ENCODE peak calls at places on chromosomes 6 and 20, in six cellular contexts. D is GM12865, R is HL-60, K is cardiac fibroblast, Y is neural progenitor cell, N is AG09309. J is an unnamed sample.
A peak's percentile ranks its signal among the peaks of the same experiment; 100 is the strongest.

GRCh38 chr6:137882225-137882961 is 15.3 kb downstream of the TNFAIP3 start:
- DNase-seq in D (no peak), R (no peak), K (no peak), Y (no peak), N (no peak), J (peak; percentile 45)

GRCh38 chr6:69105288-69105687 is 470.2 kb downstream of the ADGRB3 start:
- DNase-seq in D (no peak), R (no peak), K (no peak), Y (no peak), N (no peak), J (no peak)

GRCh38 chr20:22492497-22492896 is 91.9 kb downstream of the FOXA2 start:
- DNase-seq in D (no peak), R (no peak), K (no peak), Y (no peak), N (no peak), J (no peak)

GRCh38 chr20:53901064-53901463 is 169.3 kb downstream of the BCAS1 start:
- DNase-seq in D (no peak), R (no peak), K (peak; percentile 55), Y (no peak), N (no peak), J (peak; percentile 67)

GRCh38 chr6:109791301-109791700 is 100.2 kb downstream of the FIG4 start:
- DNase-seq in D (no peak), R (no peak), K (no peak), Y (peak; percentile 20), N (no peak), J (no peak)

GRCh38 chr20:63354636-63355385 is 6.3 kb downstream of the CHRNA4 start:
- DNase-seq in D (no peak), R (no peak), K (no peak), Y (no peak), N (no peak), J (no peak)

GRCh38 chr6:111724505-111724904 is 118.8 kb upstream of the TRAF3IP2 start:
- DNase-seq in D (peak; percentile 88), R (peak; percentile 15), K (no peak), Y (no peak), N (no peak), J (no peak)

GRCh38 chr6:66538548-66539135 is 831.6 kb upstream of the EYS start:
- DNase-seq in D (no peak), R (no peak), K (no peak), Y (no peak), N (no peak), J (no peak)

GRCh38 chr6:70813885-70814284 is 143.0 kb downstream of the B3GAT2 start:
- DNase-seq in D (no peak), R (no peak), K (no peak), Y (no peak), N (no peak), J (no peak)

GRCh38 chr6:26556263-26557070 is 18.3 kb downstream of the HMGN4 start:
- DNase-seq in D (peak; percentile 89), R (no peak), K (peak; percentile 89), Y (peak; percentile 75), N (peak; percentile 82), J (peak; percentile 92)

DNA sequence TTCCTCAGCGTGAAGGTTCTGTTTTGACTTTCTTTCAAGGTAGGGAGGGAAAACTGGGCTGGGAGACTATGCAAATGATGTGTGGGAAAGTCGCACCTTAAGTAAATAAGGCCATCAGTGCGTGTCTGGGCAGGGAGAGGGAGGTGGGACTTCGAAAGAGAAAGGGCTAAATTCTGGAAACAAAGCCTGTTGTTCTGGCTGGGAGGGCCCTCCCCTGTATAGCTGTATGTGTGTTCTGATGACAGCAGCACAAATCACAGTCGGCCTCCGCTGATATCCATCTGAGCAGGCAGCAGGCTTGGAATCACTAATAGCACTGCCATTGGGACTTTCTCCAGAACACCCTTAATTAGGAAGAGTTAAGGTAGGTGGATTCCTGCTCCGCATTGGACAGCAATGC is 19.2 kb downstream of the JAG1 start:
- DNase-seq in D (peak; percentile 78), R (no peak), K (no peak), Y (peak; percentile 61), N (no peak), J (no peak)
- H3K4me3 ChIP-seq in D (no peak overlapping the region), R (no peak overlapping the region), K (no peak overlapping the region), Y (peak overlapping the region; percentile 4), N (no peak overlapping the region), J (no peak overlapping the region)

GRCh38 chr6:88895911-88896310 is 67.5 kb downstream of the RNGTT start:
- DNase-seq in D (no peak), R (no peak), K (no peak), Y (peak; percentile 57), N (no peak), J (no peak)

DNA sequence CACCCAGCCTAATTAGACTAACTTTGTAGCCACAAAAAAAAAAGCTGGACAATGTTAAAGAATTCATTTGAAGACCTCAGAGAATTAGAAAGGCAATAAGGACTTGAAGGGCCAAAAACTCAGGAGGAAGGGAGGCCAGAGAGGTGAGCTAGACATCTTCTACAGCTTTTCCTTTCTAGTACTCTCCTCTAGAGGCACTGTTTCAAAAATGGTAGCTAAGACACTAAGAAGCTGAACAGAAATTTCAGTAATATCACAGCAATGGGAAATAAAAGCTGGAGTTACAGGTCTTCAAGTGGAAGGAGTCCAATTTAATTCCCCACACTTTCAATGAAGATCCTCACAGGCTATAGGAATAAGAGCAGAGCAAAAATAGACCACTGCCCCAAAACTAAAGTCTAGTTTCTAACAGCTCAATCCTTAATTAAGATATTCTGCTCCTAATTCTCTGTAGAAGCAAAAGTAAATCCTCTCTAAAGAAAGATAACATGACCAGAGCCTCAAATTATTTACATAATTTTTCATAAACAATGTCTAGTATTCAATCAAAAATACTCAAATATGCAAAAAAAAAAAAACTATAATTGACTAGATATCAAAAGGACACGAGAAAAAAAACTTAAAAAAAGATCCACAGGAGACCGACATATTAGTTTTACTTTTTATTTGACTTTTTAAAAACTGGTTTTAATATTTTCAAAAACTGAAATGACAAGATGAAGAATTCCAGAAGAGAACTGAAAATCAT is 63.7 kb downstream of the RNGTT start:
- DNase-seq in D (peak; percentile 2), R (no peak), K (no peak), Y (peak; percentile 4), N (no peak), J (no peak)
- TF ChIP-seq CTCF in D (peak; percentile 12), R (no peak), K (peak; percentile 15), Y (peak; percentile 49), N (peak; percentile 12), J (no peak)

GRCh38 chr6:161750677-161751076 is 476.8 kb upstream of the AGPAT4 start:
- DNase-seq in D (no peak), R (no peak), K (no peak), Y (no peak), N (no peak), J (no peak)

GRCh38 chr6:161745128-161745527 is 471.3 kb upstream of the AGPAT4 start:
- DNase-seq in D (no peak), R (no peak), K (no peak), Y (no peak), N (no peak), J (no peak)

GRCh38 chr6:161749576-161749975 is 475.7 kb upstream of the AGPAT4 start:
- DNase-seq in D (no peak), R (no peak), K (no peak), Y (peak; percentile 15), N (no peak), J (no peak)

GRCh38 chr6:161745594-161745993 is 471.7 kb upstream of the AGPAT4 start:
- DNase-seq in D (no peak), R (no peak), K (no peak), Y (peak; percentile 15), N (no peak), J (no peak)

GRCh38 chr6:161748535-161749386 is 474.9 kb upstream of the AGPAT4 start:
- DNase-seq in D (peak; percentile 39), R (no peak), K (peak; percentile 16), Y (peak; percentile 86), N (no peak), J (no peak)
- H3K4me3 ChIP-seq in D (no peak overlapping the region), R (no peak overlapping the region), K (no peak overlapping the region), Y (no peak overlapping the region), N (no peak overlapping the region), J (no peak overlapping the region)

DNA sequence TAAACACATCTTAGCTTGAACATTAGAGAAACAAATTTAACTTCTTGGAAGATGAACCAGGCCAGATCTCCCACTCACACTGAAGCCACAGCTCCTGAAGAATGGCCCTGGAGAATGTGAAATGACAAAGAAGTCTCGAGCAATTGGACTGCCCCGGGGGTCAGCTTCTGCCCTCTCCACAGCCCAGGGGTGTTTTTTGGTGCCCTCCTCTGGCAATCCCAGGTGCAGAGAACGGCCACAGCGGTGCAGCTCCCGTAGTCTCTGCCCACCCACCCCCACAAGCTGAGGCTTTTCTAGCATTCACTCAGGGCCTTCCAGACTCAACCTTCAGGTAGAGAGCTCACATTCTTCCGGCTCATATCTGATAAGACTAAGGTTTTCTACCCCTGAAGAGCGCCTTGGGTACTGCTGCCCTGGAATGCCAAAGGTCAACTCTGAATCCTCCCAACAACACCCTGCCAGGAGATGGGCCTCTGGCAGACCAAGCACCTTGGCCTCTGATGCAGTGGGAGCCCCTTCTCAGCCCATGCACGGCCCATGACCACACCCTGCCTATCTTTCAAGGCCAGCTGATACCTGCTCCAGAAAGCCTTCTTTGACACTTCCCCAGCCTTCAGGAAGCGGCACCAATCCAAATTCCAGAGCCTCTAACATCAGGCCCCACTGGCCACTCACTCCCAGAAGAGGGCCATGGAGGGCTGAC is 208.3 kb downstream of the SYNDIG1 start:
- DNase-seq in D (no peak), R (no peak), K (no peak), Y (no peak), N (no peak), J (no peak)
- TF ChIP-seq CTCF in D (no peak), R (no peak), K (no peak), Y (no peak), N (no peak), J (no peak)

DNA sequence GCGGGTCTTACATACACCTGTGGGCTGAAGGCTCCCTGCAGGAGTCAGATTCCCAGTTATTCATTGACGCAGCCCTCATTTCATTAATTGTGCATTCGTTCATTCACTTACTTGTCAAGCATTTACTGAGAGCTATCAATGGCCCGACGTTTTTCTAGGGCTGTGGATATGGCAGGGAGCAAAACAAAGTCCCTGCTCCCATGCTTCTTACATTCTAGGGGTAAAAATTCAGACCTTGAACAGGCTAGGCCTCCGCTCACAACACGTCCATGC is 369 bp upstream of the NSFL1C start:
- DNase-seq in D (no peak), R (no peak), K (no peak), Y (no peak), N (no peak), J (no peak)
- H3K4me3 ChIP-seq in D (peak overlapping the region; percentile 22), R (peak overlapping the region; percentile 33), K (no peak overlapping the region), Y (no peak overlapping the region), N (no peak overlapping the region), J (peak overlapping the region; percentile 32)

GRCh38 chr20:15578059-15578458 is 995.2 kb downstream of the KIF16B start:
- DNase-seq in D (no peak), R (no peak), K (no peak), Y (no peak), N (no peak), J (no peak)

GRCh38 chr20:15582146-15582776 is 991.0 kb downstream of the KIF16B start:
- DNase-seq in D (no peak), R (no peak), K (no peak), Y (no peak), N (no peak), J (no peak)

GRCh38 chr20:15579703-15580102 is 993.5 kb downstream of the KIF16B start:
- DNase-seq in D (no peak), R (no peak), K (no peak), Y (no peak), N (no peak), J (no peak)

GRCh38 chr20:15576401-15576800 is 996.8 kb downstream of the KIF16B start:
- DNase-seq in D (no peak), R (no peak), K (no peak), Y (no peak), N (no peak), J (no peak)
- TF ChIP-seq CTCF in D (no peak), R (no peak), K (no peak), Y (no peak), N (no peak), J (no peak)